ENCODE peak calls at places on chromosomes 16 and 17, in four cellular contexts. V, Z, O and W are unnamed samples.

GRCh38 chr17:73641779-73642580 is 2.3 kb downstream of the SDK2 start:
- DNase-seq in Z (no peak), V (no peak), O (no peak), W (no peak)

GRCh38 chr17:40422990-40423611 is 5.4 kb upstream of the TOP2A start:
- DNase-seq in O (no peak), V (no peak), Z (no peak), W (no peak)

GRCh38 chr17:27105636-27106035 is 188.3 kb upstream of the WSB1 start:
- DNase-seq in Z (no peak), O (no peak), V (peak), W (no peak)

GRCh38 chr17:6496116-6496481 is 51.8 kb downstream of the PIMREG start:
- DNase-seq in V (no peak), O (no peak), Z (no peak), W (no peak)

GRCh38 chr16:68346892-68347480 is 36.2 kb downstream of the PRMT7 start:
- DNase-seq in V (no peak), Z (no peak), O (peak), W (no peak)

GRCh38 chr16:85117418-85117817 is 5.1 kb upstream of the CIBAR2 start:
- DNase-seq in Z (no peak), O (no peak), V (no peak), W (no peak)

GRCh38 chr16:86403056-86403455 is 107.3 kb upstream of the FOXF1 start:
- DNase-seq in O (no peak), V (no peak), Z (no peak), W (no peak)

GRCh38 chr17:50884354-50885311 is 18.5 kb upstream of the TOB1 start:
- DNase-seq in Z (no peak), O (no peak), V (no peak), W (peak)

GRCh38 chr17:8084250-8084649 is 3.3 kb downstream of the ALOX12B start:
- DNase-seq in V (no peak), O (no peak), Z (no peak), W (no peak)

GRCh38 chr17:1047177-1047885 is 50.4 kb downstream of the TIMM22 start:
- DNase-seq in V (no peak), O (no peak), Z (no peak), W (no peak)

GRCh38 chr16:2458887-2459646 is 842 bp upstream of the TEDC2 start:
- DNase-seq in O (no peak), Z (no peak), V (no peak), W (no peak)

GRCh38 chr17:17109231-17109630 is 67.0 kb downstream of the MPRIP start:
- DNase-seq in Z (no peak), O (no peak), V (peak), W (no peak)

GRCh38 chr16:65136656-65137055 is 14.8 kb upstream of the CDH11 start:
- DNase-seq in V (no peak), Z (no peak), O (no peak), W (no peak)

GRCh38 chr17:69709441-69709840 is 294.9 kb downstream of the MAP2K6 start:
- DNase-seq in Z (no peak), V (no peak), O (no peak), W (no peak)